ENCODE peak calls at places on chromosome 4, in eight cellular contexts. M, J, I, B, H, W, Y and D are unnamed samples.
A peak's percentile ranks its signal among the peaks of the same experiment; 100 is the strongest.

GRCh38 chr4:154018659-154019058 is 229.8 kb upstream of the SFRP2 start:
- DNase-seq in M (no peak), J (no peak), I (no peak), B (peak; percentile 77), H (no peak), W (no peak), Y (no peak), D (no peak)

GRCh38 chr4:116180056-116180690 is 905.2 kb downstream of the TRAM1L1 start:
- DNase-seq in M (no peak), J (no peak), I (no peak), B (no peak), H (peak; percentile 24), W (no peak), Y (peak; percentile 7), D (no peak)

GRCh38 chr4:183335369-183335940 is 13.2 kb upstream of the CLDN24 start:
- DNase-seq in M (peak; percentile 96), J (no peak), I (no peak), B (no peak), H (peak; percentile 88), W (peak; percentile 96), Y (peak; percentile 32), D (no peak)

GRCh38 chr4:100428051-100428450 is 89.8 kb downstream of the EMCN start:
- DNase-seq in M (peak; percentile 85), J (no peak), I (no peak), B (no peak), H (peak; percentile 82), W (peak; percentile 45), Y (peak; percentile 78), D (no peak)

GRCh38 chr4:84493092-84493850 is 5.8 kb downstream of the NKX6-1 start:
- DNase-seq in M (peak; percentile 42), J (no peak), I (no peak), B (peak; percentile 77), H (no peak), W (peak; percentile 10), Y (peak; percentile 58), D (no peak)

GRCh38 chr4:32102941-32103340 is 1382.8 kb downstream of the PCDH7 start:
- DNase-seq in M (no peak), J (no peak), I (no peak), B (no peak), H (no peak), W (no peak), Y (no peak), D (no peak)

GRCh38 chr4:1337376-1337831 is 9.6 kb upstream of the UVSSA start:
- DNase-seq in M (no peak), J (no peak), I (no peak), B (no peak), H (peak; percentile 52), W (peak; percentile 51), Y (peak; percentile 51), D (no peak)

GRCh38 chr4:51842167-51842553 is 793 bp upstream of the DCUN1D4 start:
- DNase-seq in M (no peak), J (peak; percentile 20), I (peak; percentile 8), B (no peak), H (no peak), W (peak; percentile 25), Y (peak; percentile 34), D (no peak)

GRCh38 chr4:184960505-184960971 is 57.8 kb upstream of the HELT start:
- DNase-seq in M (no peak), J (no peak), I (no peak), B (peak; percentile 4), H (no peak), W (no peak), Y (peak; percentile 31), D (no peak)

GRCh38 chr4:156322592-156322991 is 368.9 kb upstream of the CTSO start:
- DNase-seq in M (peak; percentile 94), J (no peak), I (no peak), B (no peak), H (peak; percentile 87), W (peak; percentile 90), Y (no peak), D (no peak)

GRCh38 chr4:126061655-126062054 is 746.9 kb downstream of the FAT4 start:
- DNase-seq in M (no peak), J (no peak), I (no peak), B (no peak), H (no peak), W (no peak), Y (no peak), D (no peak)

GRCh38 chr4:1048781-1049590 is 37.6 kb downstream of the FGFRL1 start:
- DNase-seq in M (no peak), J (no peak), I (no peak), B (peak; percentile 22), H (no peak), W (no peak), Y (no peak), D (peak; percentile 9)

GRCh38 chr4:140497776-140498636 is at the start of gene MGAT4D:
- DNase-seq in M (peak; percentile 6), J (no peak), I (no peak), B (peak; percentile 60), H (no peak), W (no peak), Y (peak; percentile 26), D (no peak)

GRCh38 chr4:77631276-77631675 is 25.7 kb downstream of the CXCL13 start:
- DNase-seq in M (no peak), J (no peak), I (no peak), B (no peak), H (no peak), W (no peak), Y (peak; percentile 40), D (no peak)

GRCh38 chr4:87901426-87901825 is 68.7 kb downstream of the MEPE start:
- DNase-seq in M (peak; percentile 18), J (no peak), I (no peak), B (no peak), H (no peak), W (no peak), Y (peak; percentile 38), D (no peak)

GRCh38 chr4:84336964-84337705 is 162.0 kb downstream of the NKX6-1 start:
- DNase-seq in M (no peak), J (no peak), I (no peak), B (no peak), H (no peak), W (no peak), Y (no peak), D (no peak)

GRCh38 chr4:67106846-67107467 is 438.3 kb downstream of the CENPC start:
- DNase-seq in M (no peak), J (no peak), I (no peak), B (no peak), H (no peak), W (no peak), Y (peak; percentile 41), D (no peak)

GRCh38 chr4:16092682-16093319 is 9.0 kb upstream of the PROM1 start:
- DNase-seq in M (no peak), J (no peak), I (no peak), B (peak; percentile 52), H (no peak), W (no peak), Y (no peak), D (no peak)

GRCh38 chr4:16085822-16086221 is 2.0 kb upstream of the PROM1 start:
- DNase-seq in M (no peak), J (no peak), I (no peak), B (no peak), H (no peak), W (no peak), Y (no peak), D (no peak)

GRCh38 chr4:16089156-16089555 is 5.3 kb upstream of the PROM1 start:
- DNase-seq in M (no peak), J (no peak), I (no peak), B (no peak), H (no peak), W (no peak), Y (no peak), D (no peak)

DNA sequence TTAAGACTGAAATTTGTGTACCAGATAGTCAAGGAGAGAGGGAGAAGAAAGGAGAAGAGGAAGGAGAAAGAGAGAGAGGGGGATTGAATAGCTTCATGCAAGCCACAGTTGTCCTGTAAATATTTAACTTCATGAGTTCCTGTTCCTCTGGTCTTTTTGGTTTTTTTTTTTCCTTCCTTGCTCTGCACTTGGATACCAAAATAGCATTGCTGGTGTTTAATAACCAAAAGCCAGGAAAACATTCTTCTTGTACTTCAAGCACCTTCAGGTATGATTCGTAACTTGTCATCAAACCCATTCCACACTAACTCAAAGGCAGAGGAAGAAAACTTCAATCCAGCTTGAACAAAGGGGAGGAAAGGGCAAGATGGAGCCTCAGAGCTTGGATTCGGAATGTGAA is 6.5 kb upstream of the PROM1 start:
- DNase-seq in M (no peak), J (no peak), I (no peak), B (no peak), H (no peak), W (no peak), Y (no peak), D (no peak)
- H3K27me3 ChIP-seq in M (peaks cover 8% of the 10 kb centered on the region), J (no peaks in the 10 kb centered on the region), I (peaks cover 4% of the 10 kb centered on the region), B (no peaks in the 10 kb centered on the region), H (peaks cover 86% of the 10 kb centered on the region), W (peaks cover 36% of the 10 kb centered on the region), Y (peaks cover 22% of the 10 kb centered on the region), D (peaks cover 6% of the 10 kb centered on the region)

GRCh38 chr4:173932701-173933100 is 350.8 kb downstream of the FBXO8 start:
- DNase-seq in M (no peak), J (no peak), I (no peak), B (no peak), H (no peak), W (no peak), Y (no peak), D (no peak)
- H3K4me1 ChIP-seq in M (no peaks in the 10 kb centered on the region), J (no peaks in the 10 kb centered on the region), I (no peaks in the 10 kb centered on the region), B (peaks cover 4% of the 10 kb centered on the region), H (no peaks in the 10 kb centered on the region), W (no peaks in the 10 kb centered on the region), Y (peaks cover 8% of the 10 kb centered on the region), D (no peaks in the 10 kb centered on the region)

DNA sequence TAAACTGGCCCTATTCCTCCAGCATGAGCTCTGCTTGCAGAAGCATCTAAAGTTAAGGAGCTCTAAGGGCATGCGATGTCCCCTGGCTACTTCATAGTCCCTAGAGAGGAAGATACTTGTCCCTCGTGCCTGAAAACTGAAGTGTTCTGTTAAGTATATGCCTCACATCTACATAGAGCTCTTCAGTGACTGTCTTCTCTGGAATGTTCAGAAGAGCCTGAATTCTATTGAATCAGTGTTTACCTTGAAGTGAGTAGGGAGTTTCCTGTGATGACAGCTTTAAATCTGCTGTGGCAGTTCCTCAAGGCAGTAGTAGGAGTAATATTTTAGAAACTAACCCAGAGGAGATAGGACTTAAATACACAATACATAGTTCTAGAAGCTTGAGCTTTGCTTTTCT is 111.2 kb downstream of the ZNF518B start:
- DNase-seq in M (no peak), J (no peak), I (no peak), B (no peak), H (peak; percentile 34), W (peak; percentile 1), Y (no peak), D (no peak)
- H3K27ac ChIP-seq in M (no peak overlapping the region), J (no peak overlapping the region), I (no peak overlapping the region), B (no peak overlapping the region), H (no peak overlapping the region), W (no peak overlapping the region), Y (no peak overlapping the region), D (no peak overlapping the region)

DNA sequence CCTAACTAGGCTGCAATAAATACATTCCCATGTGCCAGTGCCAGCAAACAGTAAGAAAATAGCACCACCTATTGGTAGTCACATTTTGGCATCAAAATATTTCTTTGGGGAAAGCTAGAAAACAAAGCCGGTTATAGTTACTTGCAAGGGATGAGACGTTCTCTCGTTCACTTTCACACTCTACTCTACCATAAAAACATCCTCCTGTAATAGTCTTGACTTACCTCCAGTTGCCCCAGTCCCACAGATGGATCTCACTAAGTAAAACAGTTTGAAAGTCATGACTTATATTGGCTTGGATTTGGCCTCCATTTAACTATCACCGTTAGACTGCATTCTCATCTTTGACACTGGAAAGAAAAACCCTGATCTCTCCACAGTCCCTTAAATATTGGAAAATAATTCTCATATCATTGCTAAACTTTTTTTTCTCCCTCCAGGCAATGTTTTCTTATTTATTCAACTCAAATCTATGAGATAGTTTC is 9.7 kb downstream of the BMP3 start:
- DNase-seq in M (peak; percentile 9), J (no peak), I (no peak), B (no peak), H (peak; percentile 75), W (peak; percentile 35), Y (peak; percentile 49), D (no peak)
- H3K27me3 ChIP-seq in M (no peaks in the 10 kb centered on the region), J (no peaks in the 10 kb centered on the region), I (peaks cover 42% of the 10 kb centered on the region), B (no peaks in the 10 kb centered on the region), H (no peaks in the 10 kb centered on the region), W (peaks cover 1% of the 10 kb centered on the region), Y (peaks cover 10% of the 10 kb centered on the region), D (peaks cover 36% of the 10 kb centered on the region)